ENCODE peak calls at places on chromosome 19, in nine cellular contexts. D is mesendoderm, R is lower lobe of right lung, N is thoracic aorta, F is spleen, V is stomach, A is OCI-LY7, C is pancreas, H is uterus. S is an unnamed sample.
A peak's percentile ranks its signal among the peaks of the same experiment; 100 is the strongest.

GRCh38 chr19:9936151-9937000 is at the start of gene OLFM2:
- DNase-seq in D (peak; percentile 53), R (no peak), N (no peak), F (no peak), V (no peak), A (no peak), C (peak; percentile 66), H (peak; percentile 54), S (no peak)

GRCh38 chr19:40962460-40962961 is 28.6 kb upstream of the CYP2B6 start:
- DNase-seq in D (no peak), R (no peak), N (no peak), F (no peak), V (no peak), A (no peak), C (no peak), H (no peak), S (no peak)

GRCh38 chr19:47110521-47111080 is 3.0 kb downstream of the ZC3H4 start:
- DNase-seq in D (peak; percentile 35), R (no peak), N (no peak), F (peak; percentile 86), V (no peak), A (peak; percentile 72), C (no peak), H (no peak), S (no peak)

GRCh38 chr19:7596191-7596937 is 701 bp downstream of the CAMSAP3 start:
- DNase-seq in D (no peak), R (no peak), N (no peak), F (no peak), V (no peak), A (no peak), C (peak; percentile 51), H (no peak), S (no peak)

GRCh38 chr19:32599736-32600157 is 18.8 kb downstream of the PDCD5 start:
- DNase-seq in D (peak; percentile 59), R (no peak), N (no peak), F (no peak), V (no peak), A (peak; percentile 73), C (no peak), H (no peak), S (no peak)

GRCh38 chr19:58439576-58440554 is at the start of gene ZNF132:
- DNase-seq in D (peak; percentile 100), R (peak; percentile 97), N (peak; percentile 98), F (peak; percentile 98), V (peak; percentile 96), A (no peak), C (peak; percentile 95), H (peak; percentile 95), S (peak; percentile 99)

GRCh38 chr19:2186071-2186846 is 22.5 kb downstream of the DOT1L start:
- DNase-seq in D (peak; percentile 54), R (peak; percentile 83), N (peak; percentile 62), F (no peak), V (peak; percentile 39), A (no peak), C (no peak), H (peak; percentile 91), S (peak; percentile 97)

GRCh38 chr19:10136936-10137335 is 17.2 kb upstream of the EIF3G start:
- DNase-seq in D (no peak), R (no peak), N (no peak), F (no peak), V (no peak), A (no peak), C (no peak), H (no peak), S (no peak)

GRCh38 chr19:14941189-14941588 is at the start of gene OR7C2:
- DNase-seq in D (no peak), R (no peak), N (no peak), F (no peak), V (no peak), A (no peak), C (no peak), H (no peak), S (no peak)

GRCh38 chr19:2327773-2328400 is 499 bp downstream of the LSM7 start:
- DNase-seq in D (peak; percentile 90), R (no peak), N (peak; percentile 19), F (peak; percentile 72), V (peak; percentile 52), A (peak; percentile 89), C (no peak), H (no peak), S (no peak)

GRCh38 chr19:48858984-48859710 is 9.3 kb downstream of the PLEKHA4 start:
- DNase-seq in D (no peak), R (peak; percentile 79), N (no peak), F (peak; percentile 93), V (no peak), A (peak; percentile 79), C (peak; percentile 83), H (no peak), S (no peak)

GRCh38 chr19:35643255-35644205 is 2.0 kb downstream of the ETV2 start:
- DNase-seq in D (peak; percentile 95), R (peak; percentile 92), N (no peak), F (peak; percentile 96), V (peak; percentile 90), A (peak; percentile 92), C (peak; percentile 93), H (peak; percentile 83), S (peak; percentile 49)

GRCh38 chr19:3632098-3632497 is 5.5 kb upstream of the CACTIN start:
- DNase-seq in D (no peak), R (no peak), N (no peak), F (no peak), V (no peak), A (no peak), C (no peak), H (no peak), S (no peak)

DNA sequence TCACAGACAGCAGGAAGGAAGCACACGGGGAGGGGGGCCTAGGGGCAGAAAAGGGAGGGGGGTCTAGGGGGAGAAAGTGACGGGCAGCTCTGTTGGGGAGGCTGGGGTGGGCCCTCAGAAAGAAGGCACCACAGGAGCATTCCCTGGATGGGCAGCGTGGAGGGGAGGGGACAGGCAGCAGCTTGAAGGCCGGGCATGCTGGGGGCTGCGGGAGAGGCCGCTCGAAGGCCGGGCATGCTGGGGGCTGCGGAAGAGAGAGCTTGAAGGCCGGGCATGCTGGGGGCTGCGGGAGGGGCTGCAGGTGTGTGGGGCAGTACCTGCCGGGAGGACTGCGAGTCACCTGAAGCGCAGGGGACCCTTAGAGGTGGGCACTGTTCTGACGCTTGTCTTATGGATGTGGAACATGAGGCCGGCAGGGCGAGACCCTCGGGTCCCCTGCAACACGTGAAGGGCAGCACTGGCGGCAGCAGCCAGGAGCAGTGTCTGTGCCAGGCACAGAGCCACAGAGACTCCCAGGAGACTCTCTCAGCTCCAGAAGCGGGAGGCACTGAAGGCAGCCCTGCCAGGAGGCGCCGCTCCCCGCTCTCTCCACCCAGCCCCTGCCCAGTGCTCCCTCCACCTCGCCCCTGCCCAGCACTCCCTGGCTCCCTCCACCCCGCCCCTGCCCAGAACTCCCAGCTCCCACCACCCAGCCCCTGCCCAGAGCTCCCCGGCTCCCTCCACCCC is 13.3 kb downstream of the ZNF787 start:
- DNase-seq in D (no peak), R (no peak), N (no peak), F (peak; percentile 72), V (peak; percentile 50), A (no peak), C (peak; percentile 50), H (no peak), S (no peak)
- H3K4me1 ChIP-seq in D (peaks cover 3% of the 10 kb centered on the region), R (peaks cover 67% of the 10 kb centered on the region), N (peaks cover 75% of the 10 kb centered on the region), F (peaks cover 93% of the 10 kb centered on the region), V (peaks cover 82% of the 10 kb centered on the region), A (peaks cover 26% of the 10 kb centered on the region), C (peaks cover 51% of the 10 kb centered on the region), H (peaks cover 34% of the 10 kb centered on the region), S (peaks cover 58% of the 10 kb centered on the region)

GRCh38 chr19:18860725-18861124 is 29.0 kb downstream of the UPF1 start:
- DNase-seq in D (no peak), R (peak; percentile 38), N (no peak), F (peak; percentile 73), V (no peak), A (no peak), C (no peak), H (no peak), S (no peak)

GRCh38 chr19:18861235-18861634 is 29.5 kb downstream of the UPF1 start:
- DNase-seq in D (no peak), R (no peak), N (no peak), F (peak; percentile 62), V (no peak), A (peak; percentile 45), C (no peak), H (no peak), S (no peak)

GRCh38 chr19:18862976-18863842 is 31.4 kb downstream of the UPF1 start:
- DNase-seq in D (no peak), R (peak; percentile 44), N (no peak), F (no peak), V (no peak), A (no peak), C (no peak), H (no peak), S (no peak)

GRCh38 chr19:18860302-18860700 is 28.5 kb downstream of the UPF1 start:
- DNase-seq in D (no peak), R (no peak), N (no peak), F (peak; percentile 59), V (no peak), A (no peak), C (no peak), H (no peak), S (no peak)

GRCh38 chr19:18861917-18862316 is 30.2 kb downstream of the UPF1 start:
- DNase-seq in D (no peak), R (peak; percentile 42), N (no peak), F (peak; percentile 54), V (no peak), A (no peak), C (no peak), H (no peak), S (no peak)
- H3K36me3 ChIP-seq in D (peaks cover 28% of the 10 kb centered on the region), R (peaks cover 100% of the 10 kb centered on the region), N (peaks cover 93% of the 10 kb centered on the region), F (peaks cover 99% of the 10 kb centered on the region), V (peaks cover 100% of the 10 kb centered on the region), A (peaks cover 100% of the 10 kb centered on the region), C (peaks cover 9% of the 10 kb centered on the region), H (no peaks in the 10 kb centered on the region), S (no peaks in the 10 kb centered on the region)

DNA sequence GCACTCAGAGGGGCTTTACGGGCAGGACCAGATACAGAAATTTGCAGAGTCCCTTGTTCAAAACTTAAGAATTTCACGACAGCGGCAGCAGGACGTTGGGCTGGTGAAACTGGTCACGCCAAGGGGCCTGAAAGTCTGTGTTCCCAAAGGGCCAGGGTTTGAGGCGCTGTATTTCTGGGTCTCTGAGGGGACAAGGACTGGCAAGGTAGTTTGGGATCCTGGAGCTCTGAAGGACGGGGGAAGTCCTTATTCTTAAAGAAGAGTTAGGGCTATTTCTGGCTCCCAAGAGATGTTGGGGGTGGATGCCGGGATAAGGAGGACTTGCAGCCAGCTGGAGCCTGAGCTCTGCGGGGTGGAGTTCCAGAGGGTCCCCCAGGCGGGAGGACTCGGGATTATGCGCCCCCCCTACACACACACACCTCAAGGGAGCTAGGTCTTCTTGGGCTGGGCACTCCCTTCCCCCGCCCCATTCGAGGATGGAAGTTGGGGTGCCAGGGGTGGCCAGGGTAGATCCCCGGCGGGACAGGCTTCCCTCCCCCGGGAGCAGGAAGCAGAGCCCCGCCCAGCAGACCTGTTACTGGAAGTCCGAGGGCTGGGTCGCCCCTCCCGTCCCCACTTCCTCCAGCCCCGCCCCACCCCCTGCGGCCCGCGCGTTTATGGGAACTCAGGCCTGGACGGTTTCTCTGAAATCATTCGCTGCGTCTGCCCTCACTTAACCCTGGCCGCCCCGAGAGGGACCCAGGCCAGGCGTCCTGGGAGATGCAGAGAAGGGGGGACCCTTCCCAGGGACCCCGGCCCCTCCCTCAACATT is 5.6 kb downstream of the BCL3 start:
- DNase-seq in D (peak; percentile 69), R (peak; percentile 98), N (peak; percentile 87), F (peak; percentile 99), V (peak; percentile 96), A (peak; percentile 80), C (peak; percentile 93), H (peak; percentile 90), S (peak; percentile 89)
- H3K4me1 ChIP-seq in D (peaks cover 6% of the 10 kb centered on the region), R (peaks cover 87% of the 10 kb centered on the region), N (peaks cover 82% of the 10 kb centered on the region), F (peaks cover 96% of the 10 kb centered on the region), V (peaks cover 88% of the 10 kb centered on the region), A (peaks cover 58% of the 10 kb centered on the region), C (peaks cover 31% of the 10 kb centered on the region), H (peaks cover 33% of the 10 kb centered on the region), S (peaks cover 69% of the 10 kb centered on the region)

GRCh38 chr19:30693179-30693578 is 321.0 kb downstream of the ZNF536 start:
- DNase-seq in D (peak; percentile 83), R (no peak), N (no peak), F (no peak), V (no peak), A (no peak), C (no peak), H (no peak), S (no peak)
- H3K36me3 ChIP-seq in D (no peaks in the 10 kb centered on the region), R (no peaks in the 10 kb centered on the region), N (no peaks in the 10 kb centered on the region), F (no peaks in the 10 kb centered on the region), V (no peaks in the 10 kb centered on the region), A (no peaks in the 10 kb centered on the region), C (no peaks in the 10 kb centered on the region), H (no peaks in the 10 kb centered on the region), S (no peaks in the 10 kb centered on the region)

S was measured in gastrocnemius medialis.